ENCODE peak calls at places on chromosomes 16 and 17, in seven cellular contexts. P is colonic mucosa, V is brain microvascular endothelial cell, B is tibial nerve, K is dorsolateral prefrontal cortex, C is esophagus squamous epithelium, S is transverse colon. Y is an unnamed sample.

GRCh38 chr16:1331712-1332617 is 1.5 kb upstream of the BAIAP3 start:
- DNase-seq in P (peak), V (peak), B (peak), K (peak), C (no peak), S (peak), Y (peak)

GRCh38 chr17:72476134-72476533 is 355.3 kb downstream of the SOX9 start:
- DNase-seq in P (no peak), V (no peak), B (no peak), K (no peak), C (no peak), S (no peak), Y (no peak)

GRCh38 chr16:72985148-72985882 is 62.6 kb downstream of the ZFHX3 start:
- DNase-seq in P (no peak), V (peak), B (peak), K (no peak), C (no peak), S (no peak), Y (peak)

GRCh38 chr17:70446446-70446845 is 277.1 kb downstream of the KCNJ2 start:
- DNase-seq in P (no peak), V (no peak), B (no peak), K (no peak), C (no peak), S (no peak), Y (no peak)

GRCh38 chr16:4323845-4324478 is 8.1 kb downstream of the GLIS2 start:
- DNase-seq in P (peak), V (no peak), B (peak), K (no peak), C (no peak), S (peak), Y (peak)

GRCh38 chr17:74760404-74761105 is 12.1 kb downstream of the NHERF1 start:
- DNase-seq in P (no peak), V (no peak), B (no peak), K (no peak), C (no peak), S (no peak), Y (no peak)

GRCh38 chr16:86923656-86924055 is 345.3 kb downstream of the FOXL1 start:
- DNase-seq in P (no peak), V (no peak), B (no peak), K (no peak), C (no peak), S (no peak), Y (no peak)

GRCh38 chr16:18965555-18965954 is 18.2 kb upstream of the TMC7 start:
- DNase-seq in P (no peak), V (no peak), B (no peak), K (no peak), C (no peak), S (no peak), Y (no peak)

GRCh38 chr17:64494121-64494520 is 2.7 kb downstream of the POLG2 start:
- DNase-seq in P (no peak), V (no peak), B (no peak), K (no peak), C (no peak), S (no peak), Y (no peak)

DNA sequence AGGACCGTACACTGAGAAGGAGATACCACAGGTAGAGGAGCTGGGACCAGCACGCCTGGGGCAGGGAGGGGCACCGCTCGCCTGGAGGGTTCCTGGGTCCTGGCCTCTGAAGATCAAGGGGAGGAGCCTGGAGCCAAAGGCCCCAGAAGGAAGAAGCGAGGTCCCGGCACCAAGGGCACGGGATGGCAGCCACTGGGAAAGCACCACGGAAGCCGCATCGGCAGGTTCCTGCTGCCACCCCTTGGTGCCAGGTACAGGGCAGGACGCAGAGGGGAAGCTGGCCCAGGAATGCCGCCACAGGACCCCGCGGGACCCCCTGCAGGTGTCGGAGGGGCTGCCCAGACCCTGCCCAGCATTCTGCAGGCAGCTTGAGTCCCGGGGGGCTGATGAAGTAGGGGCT is 42.5 kb upstream of the CBFA2T3 start:
- DNase-seq in P (no peak), V (no peak), B (no peak), K (peak), C (no peak), S (no peak), Y (no peak)
- H3K4me3 ChIP-seq in P (no peak), V (no peak), B (no peak), K (no peak), C (no peak), S (no peak), Y (no peak)

GRCh38 chr17:19753049-19753444 is 4.9 kb upstream of the ALDH3A1 start:
- DNase-seq in P (peak), V (peak), B (no peak), K (peak), C (no peak), S (peak), Y (peak)

GRCh38 chr17:19750020-19750572 is 2.0 kb upstream of the ALDH3A1 start:
- DNase-seq in P (no peak), V (no peak), B (no peak), K (no peak), C (no peak), S (no peak), Y (no peak)

GRCh38 chr17:19750835-19751234 is 2.7 kb upstream of the ALDH3A1 start:
- DNase-seq in P (no peak), V (no peak), B (no peak), K (no peak), C (no peak), S (no peak), Y (no peak)

GRCh38 chr17:19753661-19754463 is 5.8 kb upstream of the ALDH3A1 start:
- DNase-seq in P (peak), V (no peak), B (no peak), K (peak), C (no peak), S (peak), Y (peak)

GRCh38 chr17:19752216-19753048 is 4.3 kb upstream of the ALDH3A1 start:
- DNase-seq in P (no peak), V (no peak), B (no peak), K (peak), C (no peak), S (no peak), Y (no peak)
- TF ChIP-seq CTCF in P (no peak), V (no peak), B (no peak), K (no peak), C (no peak), S (no peak), Y (no peak)

GRCh38 chr17:21841839-21842238 is 149.5 kb downstream of the KCNJ18 start:
- DNase-seq in P (no peak), V (no peak), B (no peak), K (no peak), C (no peak), S (no peak), Y (no peak)

GRCh38 chr17:21843318-21843865 is 151.1 kb downstream of the KCNJ18 start:
- DNase-seq in P (no peak), V (no peak), B (no peak), K (no peak), C (no peak), S (no peak), Y (no peak)

GRCh38 chr17:21843951-21844590 is 151.7 kb downstream of the KCNJ18 start:
- DNase-seq in P (no peak), V (no peak), B (no peak), K (no peak), C (no peak), S (no peak), Y (no peak)

DNA sequence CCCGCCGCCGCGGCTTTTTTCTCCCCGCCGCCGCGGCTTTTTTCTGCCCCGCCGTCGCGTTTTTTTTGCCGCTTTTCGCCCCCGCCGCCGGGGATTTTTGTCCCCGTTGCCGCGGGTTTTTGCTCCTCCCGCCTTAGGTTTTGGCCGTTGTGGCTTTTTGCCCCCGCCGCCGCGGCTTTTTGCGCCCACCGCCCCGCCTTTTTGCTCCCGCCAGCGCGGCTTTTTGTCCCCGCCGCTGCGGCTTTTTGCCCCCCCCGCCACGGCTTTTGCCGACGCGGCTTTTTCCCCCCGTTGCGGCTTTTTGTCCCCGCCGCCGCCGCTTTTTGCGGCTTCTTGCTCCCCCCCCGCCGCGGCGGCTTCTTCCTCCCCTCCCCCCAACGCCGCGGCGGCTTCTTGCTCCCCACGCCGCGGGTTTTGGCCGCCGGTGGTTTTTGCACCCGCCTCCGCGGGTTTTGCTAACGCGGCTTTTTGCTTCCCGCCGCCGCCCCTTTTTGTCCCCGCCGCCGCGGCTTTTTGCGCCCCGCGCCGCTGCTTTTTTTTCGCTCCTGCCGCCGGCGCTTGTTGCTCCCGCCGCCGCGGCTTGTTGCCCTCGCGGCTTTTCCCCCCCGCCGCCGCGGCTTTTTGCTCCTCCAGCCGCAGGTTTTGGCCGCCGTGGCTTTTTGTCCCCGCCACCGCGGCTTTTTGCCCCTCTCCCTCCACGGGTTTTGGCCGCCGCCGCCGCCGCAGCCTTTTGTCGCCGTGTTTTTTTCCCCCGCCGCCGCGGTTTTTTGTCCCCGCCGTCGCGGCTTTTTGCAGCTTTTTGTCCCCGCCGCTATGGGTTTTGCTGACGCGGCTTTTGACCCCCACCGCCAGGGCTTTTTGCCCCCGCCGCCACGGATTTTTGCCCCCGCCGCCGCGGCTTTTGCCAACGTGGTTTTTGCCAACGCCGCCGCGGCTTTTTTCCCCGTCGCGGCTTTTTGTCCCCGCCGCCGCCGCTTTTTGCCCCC is 150.3 kb downstream of the KCNJ18 start:
- DNase-seq in P (no peak), V (no peak), B (no peak), K (no peak), C (no peak), S (no peak), Y (no peak)
- H3K4me3 ChIP-seq in P (peak), V (no peak), B (no peak), K (no peak), C (peak), S (no peak), Y (no peak)

DNA sequence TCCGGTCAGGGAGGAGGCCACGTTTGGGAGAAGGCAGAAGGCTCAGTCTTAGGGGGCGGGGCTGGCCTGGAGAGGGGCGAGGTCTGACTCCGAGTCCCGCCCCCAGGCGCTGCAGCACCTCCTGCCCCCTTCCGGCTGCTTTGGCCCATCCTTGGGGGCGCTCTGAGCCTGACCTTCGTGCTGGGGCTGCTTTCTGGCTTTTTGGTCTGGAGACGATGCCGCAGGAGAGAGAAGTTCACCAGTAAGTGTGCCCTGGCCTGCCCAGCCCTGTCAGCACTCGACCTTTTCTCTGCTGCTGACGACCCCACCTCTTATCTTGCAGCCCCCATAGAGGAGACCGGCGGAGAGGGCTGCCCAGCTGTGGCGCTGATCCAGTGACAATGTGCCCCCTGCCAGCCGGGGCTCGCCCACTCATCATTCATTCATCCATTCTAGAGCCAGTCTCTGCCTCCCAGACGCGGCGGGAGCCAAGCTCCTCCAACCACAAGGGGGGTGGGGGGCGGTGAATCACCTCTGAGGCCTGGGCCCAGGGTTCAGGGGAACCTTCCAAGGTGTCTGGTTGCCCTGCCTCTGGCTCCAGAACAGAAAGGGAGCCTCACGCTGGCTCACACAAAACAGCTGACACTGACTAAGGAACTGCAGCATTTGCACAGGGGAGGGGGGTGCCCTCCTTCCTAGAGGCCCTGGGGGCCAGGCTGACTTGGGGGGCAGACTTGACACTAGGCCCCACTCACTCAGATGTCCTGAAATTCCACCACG is 1.5 kb downstream of the TNFRSF12A start:
- DNase-seq in P (peak), V (peak), B (peak), K (no peak), C (no peak), S (peak), Y (peak)
- TF ChIP-seq CTCF in P (no peak), V (peak), B (no peak), K (no peak), C (no peak), S (no peak), Y (peak)

DNA sequence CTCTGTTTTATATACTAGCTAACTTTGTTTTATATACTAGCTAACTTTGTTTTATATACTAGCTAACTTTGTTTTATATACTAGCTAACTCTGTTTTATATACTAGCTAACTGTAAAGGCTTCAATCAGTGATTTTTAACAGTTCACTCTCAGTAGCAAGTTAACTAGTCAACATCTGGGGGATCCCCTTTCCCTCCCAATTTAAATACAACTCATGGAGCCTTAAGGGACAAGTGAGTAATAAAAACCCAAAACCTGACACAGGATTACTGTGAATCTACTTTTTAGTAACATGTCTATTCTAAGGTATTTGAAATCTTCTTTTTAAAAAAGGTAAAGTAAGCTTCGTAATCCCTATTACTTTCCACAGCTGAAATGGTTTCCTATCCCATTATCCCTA is 32.2 kb downstream of the FAM222B start:
- DNase-seq in P (no peak), V (no peak), B (no peak), K (no peak), C (no peak), S (no peak), Y (no peak)
- H3K4me3 ChIP-seq in P (no peak), V (no peak), B (no peak), K (no peak), C (no peak), S (no peak), Y (no peak)

GRCh38 chr16:84054916-84055315 is 12.3 kb upstream of the SLC38A8 start:
- DNase-seq in P (no peak), V (no peak), B (no peak), K (no peak), C (no peak), S (no peak), Y (no peak)
- TF ChIP-seq CTCF in P (no peak), V (no peak), B (no peak), K (no peak), C (no peak), S (no peak), Y (no peak)

DNA sequence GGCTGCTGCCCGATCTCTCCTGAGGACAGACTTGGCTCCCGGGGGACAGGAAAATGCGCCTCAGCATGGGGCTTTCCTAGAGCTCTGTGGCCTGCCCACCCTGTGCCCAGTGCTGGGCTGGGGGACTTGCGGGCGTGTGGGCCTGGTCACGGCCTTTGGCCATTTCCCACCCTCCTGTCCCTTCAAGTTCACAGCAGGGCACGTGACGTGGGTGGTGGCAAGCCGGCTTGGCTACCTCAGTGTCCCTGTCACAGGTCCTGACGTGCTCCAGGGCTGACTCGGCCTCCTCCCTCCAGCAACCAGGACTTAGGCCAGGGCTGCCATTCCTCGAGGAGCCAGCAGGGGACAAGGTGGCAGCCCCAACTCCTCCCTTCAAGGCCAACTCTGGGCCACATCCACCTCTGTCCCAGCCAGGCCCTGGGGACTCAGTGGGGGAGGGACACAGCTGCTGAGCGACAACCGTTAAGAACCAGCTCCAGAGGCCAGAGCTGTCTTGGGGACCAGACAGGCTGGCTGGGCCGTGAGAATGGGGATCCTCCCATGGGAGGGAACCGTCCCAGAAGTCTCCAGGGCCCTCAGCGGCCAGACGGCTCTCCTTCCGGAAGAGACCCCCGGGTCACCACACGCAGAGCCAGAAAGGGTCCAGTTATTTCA is 981 bp upstream of the UNC13D start:
- DNase-seq in P (peak), V (peak), B (peak), K (peak), C (no peak), S (peak), Y (peak)
- H3K4me3 ChIP-seq in P (no peak), V (no peak), B (no peak), K (no peak), C (no peak), S (no peak), Y (no peak)

Y was measured in AG10803.